ENCODE peak calls at places on chromosomes 7 and 10, in ten cellular contexts. One of them, this sample, is unnamed.

GRCh38 chr10:129963831-129964501 is at the start of gene EBF3:
- DNase-seq in fibroblast of pulmonary artery: peak
- DNase-seq in T-helper 9 cell: no peak
- DNase-seq in bronchial epithelial cell: no peak
- DNase-seq in NCI-H82: peak
- DNase-seq in NCI-H1417: peak
- DNase-seq in cardiac fibroblast: peak
- DNase-seq in H54: no peak
- DNase-seq in CD4-positive, alpha-beta T cell: peak
- DNase-seq in activated CD4-positive, CD25-positive, alpha-beta regulatory T cell treated with anti-CD3 and anti-CD28 coated beads, Interleukin-2, amount 50 U/mL, for 72 hours: no peak
- DNase-seq in this sample: peak

GRCh38 chr7:30923774-30924413 is 12.2 kb downstream of the AQP1 start:
- DNase-seq in fibroblast of pulmonary artery: no peak
- DNase-seq in T-helper 9 cell: no peak
- DNase-seq in bronchial epithelial cell: no peak
- DNase-seq in NCI-H82: no peak
- DNase-seq in NCI-H1417: no peak
- DNase-seq in cardiac fibroblast: no peak
- DNase-seq in H54: no peak
- DNase-seq in CD4-positive, alpha-beta T cell: peak
- DNase-seq in activated CD4-positive, CD25-positive, alpha-beta regulatory T cell treated with anti-CD3 and anti-CD28 coated beads, Interleukin-2, amount 50 U/mL, for 72 hours: peak
- DNase-seq in this sample: no peak

GRCh38 chr7:55533050-55533728 is 39.1 kb downstream of the VOPP1 start:
- DNase-seq in fibroblast of pulmonary artery: no peak
- DNase-seq in T-helper 9 cell: peak
- DNase-seq in bronchial epithelial cell: peak
- DNase-seq in NCI-H82: no peak
- DNase-seq in NCI-H1417: no peak
- DNase-seq in cardiac fibroblast: peak
- DNase-seq in H54: peak
- DNase-seq in CD4-positive, alpha-beta T cell: peak
- DNase-seq in activated CD4-positive, CD25-positive, alpha-beta regulatory T cell treated with anti-CD3 and anti-CD28 coated beads, Interleukin-2, amount 50 U/mL, for 72 hours: peak
- DNase-seq in this sample: peak

GRCh38 chr10:98446656-98447221 is at the start of gene HPS1:
- DNase-seq in fibroblast of pulmonary artery: peak
- DNase-seq in T-helper 9 cell: peak
- DNase-seq in bronchial epithelial cell: peak
- DNase-seq in NCI-H82: peak
- DNase-seq in NCI-H1417: peak
- DNase-seq in cardiac fibroblast: peak
- DNase-seq in H54: peak
- DNase-seq in CD4-positive, alpha-beta T cell: peak
- DNase-seq in activated CD4-positive, CD25-positive, alpha-beta regulatory T cell treated with anti-CD3 and anti-CD28 coated beads, Interleukin-2, amount 50 U/mL, for 72 hours: peak
- DNase-seq in this sample: peak

GRCh38 chr10:70671229-70671588 is 1.1 kb upstream of the ADAMTS14 start:
- DNase-seq in fibroblast of pulmonary artery: no peak
- DNase-seq in T-helper 9 cell: no peak
- DNase-seq in bronchial epithelial cell: no peak
- DNase-seq in NCI-H82: no peak
- DNase-seq in NCI-H1417: no peak
- DNase-seq in cardiac fibroblast: no peak
- DNase-seq in H54: no peak
- DNase-seq in CD4-positive, alpha-beta T cell: no peak
- DNase-seq in activated CD4-positive, CD25-positive, alpha-beta regulatory T cell treated with anti-CD3 and anti-CD28 coated beads, Interleukin-2, amount 50 U/mL, for 72 hours: no peak
- DNase-seq in this sample: no peak

GRCh38 chr7:83550100-83550499 is 98.8 kb downstream of the SEMA3E start:
- DNase-seq in fibroblast of pulmonary artery: peak
- DNase-seq in T-helper 9 cell: no peak
- DNase-seq in bronchial epithelial cell: peak
- DNase-seq in NCI-H82: no peak
- DNase-seq in NCI-H1417: no peak
- DNase-seq in cardiac fibroblast: peak
- DNase-seq in H54: no peak
- DNase-seq in CD4-positive, alpha-beta T cell: no peak
- DNase-seq in activated CD4-positive, CD25-positive, alpha-beta regulatory T cell treated with anti-CD3 and anti-CD28 coated beads, Interleukin-2, amount 50 U/mL, for 72 hours: no peak
- DNase-seq in this sample: no peak

GRCh38 chr7:2209146-2209960 is 23.4 kb downstream of the MAD1L1 start:
- DNase-seq in fibroblast of pulmonary artery: peak
- DNase-seq in T-helper 9 cell: peak
- DNase-seq in bronchial epithelial cell: no peak
- DNase-seq in NCI-H82: peak
- DNase-seq in NCI-H1417: peak
- DNase-seq in cardiac fibroblast: peak
- DNase-seq in H54: peak
- DNase-seq in CD4-positive, alpha-beta T cell: peak
- DNase-seq in activated CD4-positive, CD25-positive, alpha-beta regulatory T cell treated with anti-CD3 and anti-CD28 coated beads, Interleukin-2, amount 50 U/mL, for 72 hours: peak
- DNase-seq in this sample: peak

GRCh38 chr7:50142421-50143113 is 49.5 kb upstream of the ZPBP start:
- DNase-seq in fibroblast of pulmonary artery: peak
- DNase-seq in T-helper 9 cell: no peak
- DNase-seq in bronchial epithelial cell: peak
- DNase-seq in NCI-H82: peak
- DNase-seq in NCI-H1417: no peak
- DNase-seq in cardiac fibroblast: peak
- DNase-seq in H54: no peak
- DNase-seq in CD4-positive, alpha-beta T cell: no peak
- DNase-seq in activated CD4-positive, CD25-positive, alpha-beta regulatory T cell treated with anti-CD3 and anti-CD28 coated beads, Interleukin-2, amount 50 U/mL, for 72 hours: no peak
- DNase-seq in this sample: no peak

GRCh38 chr10:50987934-50988333 is 86.4 kb upstream of the PRKG1 start:
- DNase-seq in fibroblast of pulmonary artery: no peak
- DNase-seq in T-helper 9 cell: no peak
- DNase-seq in bronchial epithelial cell: no peak
- DNase-seq in NCI-H82: no peak
- DNase-seq in NCI-H1417: no peak
- DNase-seq in cardiac fibroblast: no peak
- DNase-seq in H54: no peak
- DNase-seq in CD4-positive, alpha-beta T cell: no peak
- DNase-seq in activated CD4-positive, CD25-positive, alpha-beta regulatory T cell treated with anti-CD3 and anti-CD28 coated beads, Interleukin-2, amount 50 U/mL, for 72 hours: no peak
- DNase-seq in this sample: no peak

GRCh38 chr10:98433881-98434732 is 12.6 kb downstream of the HPS1 start:
- DNase-seq in fibroblast of pulmonary artery: peak
- DNase-seq in T-helper 9 cell: no peak
- DNase-seq in bronchial epithelial cell: no peak
- DNase-seq in NCI-H82: no peak
- DNase-seq in NCI-H1417: no peak
- DNase-seq in cardiac fibroblast: peak
- DNase-seq in H54: peak
- DNase-seq in CD4-positive, alpha-beta T cell: no peak
- DNase-seq in activated CD4-positive, CD25-positive, alpha-beta regulatory T cell treated with anti-CD3 and anti-CD28 coated beads, Interleukin-2, amount 50 U/mL, for 72 hours: no peak
- DNase-seq in this sample: no peak

GRCh38 chr10:13072339-13072738 is 27.6 kb upstream of the OPTN start:
- DNase-seq in fibroblast of pulmonary artery: no peak
- DNase-seq in T-helper 9 cell: no peak
- DNase-seq in bronchial epithelial cell: no peak
- DNase-seq in NCI-H82: no peak
- DNase-seq in NCI-H1417: no peak
- DNase-seq in cardiac fibroblast: no peak
- DNase-seq in H54: no peak
- DNase-seq in CD4-positive, alpha-beta T cell: no peak
- DNase-seq in activated CD4-positive, CD25-positive, alpha-beta regulatory T cell treated with anti-CD3 and anti-CD28 coated beads, Interleukin-2, amount 50 U/mL, for 72 hours: no peak
- DNase-seq in this sample: no peak

GRCh38 chr7:79692015-79692414 is 238.5 kb upstream of the MAGI2 start:
- DNase-seq in fibroblast of pulmonary artery: peak
- DNase-seq in T-helper 9 cell: no peak
- DNase-seq in bronchial epithelial cell: peak
- DNase-seq in NCI-H82: no peak
- DNase-seq in NCI-H1417: no peak
- DNase-seq in cardiac fibroblast: peak
- DNase-seq in H54: no peak
- DNase-seq in CD4-positive, alpha-beta T cell: no peak
- DNase-seq in activated CD4-positive, CD25-positive, alpha-beta regulatory T cell treated with anti-CD3 and anti-CD28 coated beads, Interleukin-2, amount 50 U/mL, for 72 hours: no peak
- DNase-seq in this sample: no peak

GRCh38 chr7:157545681-157546060 is 208.9 kb downstream of the DNAJB6 start:
- DNase-seq in fibroblast of pulmonary artery: no peak
- DNase-seq in T-helper 9 cell: no peak
- DNase-seq in bronchial epithelial cell: no peak
- DNase-seq in NCI-H82: no peak
- DNase-seq in NCI-H1417: no peak
- DNase-seq in cardiac fibroblast: no peak
- DNase-seq in H54: no peak
- DNase-seq in CD4-positive, alpha-beta T cell: no peak
- DNase-seq in activated CD4-positive, CD25-positive, alpha-beta regulatory T cell treated with anti-CD3 and anti-CD28 coated beads, Interleukin-2, amount 50 U/mL, for 72 hours: no peak
- DNase-seq in this sample: no peak

GRCh38 chr7:137572071-137572784 is 228.7 kb upstream of the PTN start:
- DNase-seq in fibroblast of pulmonary artery: peak
- DNase-seq in T-helper 9 cell: no peak
- DNase-seq in bronchial epithelial cell: no peak
- DNase-seq in NCI-H82: no peak
- DNase-seq in NCI-H1417: no peak
- DNase-seq in cardiac fibroblast: peak
- DNase-seq in H54: no peak
- DNase-seq in CD4-positive, alpha-beta T cell: no peak
- DNase-seq in activated CD4-positive, CD25-positive, alpha-beta regulatory T cell treated with anti-CD3 and anti-CD28 coated beads, Interleukin-2, amount 50 U/mL, for 72 hours: no peak
- DNase-seq in this sample: no peak

GRCh38 chr7:70230761-70231160 is 632.5 kb downstream of the AUTS2 start:
- DNase-seq in fibroblast of pulmonary artery: no peak
- DNase-seq in T-helper 9 cell: no peak
- DNase-seq in bronchial epithelial cell: no peak
- DNase-seq in NCI-H82: no peak
- DNase-seq in NCI-H1417: no peak
- DNase-seq in cardiac fibroblast: no peak
- DNase-seq in H54: no peak
- DNase-seq in CD4-positive, alpha-beta T cell: no peak
- DNase-seq in activated CD4-positive, CD25-positive, alpha-beta regulatory T cell treated with anti-CD3 and anti-CD28 coated beads, Interleukin-2, amount 50 U/mL, for 72 hours: no peak
- DNase-seq in this sample: no peak

GRCh38 chr7:114825423-114825951 is 96.4 kb upstream of the MDFIC start:
- DNase-seq in fibroblast of pulmonary artery: no peak
- DNase-seq in T-helper 9 cell: no peak
- DNase-seq in bronchial epithelial cell: no peak
- DNase-seq in NCI-H82: peak
- DNase-seq in NCI-H1417: no peak
- DNase-seq in cardiac fibroblast: no peak
- DNase-seq in H54: no peak
- DNase-seq in CD4-positive, alpha-beta T cell: no peak
- DNase-seq in activated CD4-positive, CD25-positive, alpha-beta regulatory T cell treated with anti-CD3 and anti-CD28 coated beads, Interleukin-2, amount 50 U/mL, for 72 hours: no peak
- DNase-seq in this sample: no peak

GRCh38 chr7:117645456-117646181 is 165.8 kb downstream of the CFTR start:
- DNase-seq in fibroblast of pulmonary artery: peak
- DNase-seq in T-helper 9 cell: no peak
- DNase-seq in bronchial epithelial cell: peak
- DNase-seq in NCI-H82: no peak
- DNase-seq in NCI-H1417: no peak
- DNase-seq in cardiac fibroblast: peak
- DNase-seq in H54: no peak
- DNase-seq in CD4-positive, alpha-beta T cell: no peak
- DNase-seq in activated CD4-positive, CD25-positive, alpha-beta regulatory T cell treated with anti-CD3 and anti-CD28 coated beads, Interleukin-2, amount 50 U/mL, for 72 hours: no peak
- DNase-seq in this sample: no peak